ENCODE peak calls at places on chromosome 19, in seven cellular contexts. P is SK-N-SH, X is colonic mucosa, Z is right cardiac atrium, F is Peyer's patch, H is GM23248, J is IMR-90. I is an unnamed sample. For H3K4me1, the result is how much of the 10 kb centered on the place peaks cover.

GRCh38 chr19:56111601-56112312 is 9.3 kb downstream of the ZNF787 start:
- DNase-seq in P (peak), X (peak), Z (peak), F (peak), H (no peak), J (no peak), I (peak)

GRCh38 chr19:45468159-45468651 is 409 bp downstream of the FOSB start:
- DNase-seq in P (no peak), X (peak), Z (peak), F (peak), H (peak), J (no peak), I (peak)

GRCh38 chr19:27746691-27747380 is 1466.1 kb downstream of the UQCRFS1 start:
- DNase-seq in P (peak), X (peak), Z (peak), F (peak), H (peak), J (peak), I (peak)

GRCh38 chr19:57308514-57308913 is 11.8 kb upstream of the ZNF543 start:
- DNase-seq in P (no peak), X (no peak), Z (no peak), F (no peak), H (no peak), J (no peak), I (no peak)

GRCh38 chr19:18502236-18502632 is 19.6 kb downstream of the ELL start:
- DNase-seq in P (no peak), X (no peak), Z (no peak), F (no peak), H (no peak), J (no peak), I (no peak)

GRCh38 chr19:51469162-51469561 is 9.2 kb upstream of the CEACAM18 start:
- DNase-seq in P (no peak), X (no peak), Z (no peak), F (peak), H (no peak), J (no peak), I (no peak)

GRCh38 chr19:50444059-50444458 is 11.4 kb downstream of the MYBPC2 start:
- DNase-seq in P (no peak), X (no peak), Z (no peak), F (no peak), H (no peak), J (no peak), I (no peak)

GRCh38 chr19:46495789-46496099 is at the start of gene PNMA8B:
- DNase-seq in P (peak), X (peak), Z (peak), F (peak), H (peak), J (peak), I (peak)

GRCh38 chr19:44694184-44694579 is 4.8 kb upstream of the CEACAM16 start:
- DNase-seq in P (no peak), X (no peak), Z (no peak), F (no peak), H (peak), J (no peak), I (no peak)

GRCh38 chr19:14061081-14061749 is 661 bp downstream of the PALM3 start:
- DNase-seq in P (peak), X (no peak), Z (no peak), F (no peak), H (peak), J (no peak), I (no peak)
- H3K27ac ChIP-seq in P (no peak), X (no peak), Z (no peak), F (no peak), H (no peak), J (no peak), I (no peak)

GRCh38 chr19:2800506-2800905 is 15.2 kb downstream of the THOP1 start:
- DNase-seq in P (no peak), X (no peak), Z (no peak), F (no peak), H (no peak), J (no peak), I (no peak)
- H3K4me1 ChIP-seq in P (under half), X (under half), Z (under half), F (under half), H (under half), J (under half), I (under half)

DNA sequence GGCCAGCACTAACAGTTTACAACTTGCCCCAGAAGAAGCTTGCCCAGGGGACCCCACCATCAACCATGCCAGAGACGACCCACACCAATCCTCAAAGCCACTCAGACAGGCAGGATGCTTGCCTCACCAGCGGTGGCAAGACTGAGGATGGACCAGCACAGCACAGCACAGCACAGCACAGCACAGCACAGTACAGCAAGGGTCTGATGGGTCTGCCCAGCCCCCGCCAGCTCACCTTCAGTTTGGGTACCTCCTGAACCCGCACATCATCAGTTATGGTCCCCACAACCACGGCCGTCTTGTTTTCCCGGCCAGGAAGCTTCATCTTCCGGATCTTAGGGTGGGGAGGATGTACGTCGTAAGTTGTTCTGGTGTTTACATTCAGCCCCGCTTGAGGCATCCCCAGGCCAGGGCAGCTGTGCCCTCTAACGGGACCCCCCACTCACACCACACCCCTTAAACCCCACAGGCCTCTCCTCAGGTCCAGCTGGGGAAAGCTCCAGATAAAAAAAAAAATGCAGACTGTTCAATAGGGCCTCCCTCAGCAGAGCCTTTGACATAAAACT is 1.7 kb upstream of the FAM83E start:
- DNase-seq in P (no peak), X (peak), Z (no peak), F (no peak), H (no peak), J (no peak), I (no peak)
- H3K4me3 ChIP-seq in P (peak), X (peak), Z (no peak), F (peak), H (peak), J (no peak), I (no peak)

GRCh38 chr19:15015946-15016542 is 33.2 kb upstream of the CASP14 start:
- DNase-seq in P (no peak), X (no peak), Z (no peak), F (no peak), H (peak), J (no peak), I (peak)
- H3K27ac ChIP-seq in P (no peak), X (no peak), Z (no peak), F (no peak), H (no peak), J (no peak), I (no peak)

DNA sequence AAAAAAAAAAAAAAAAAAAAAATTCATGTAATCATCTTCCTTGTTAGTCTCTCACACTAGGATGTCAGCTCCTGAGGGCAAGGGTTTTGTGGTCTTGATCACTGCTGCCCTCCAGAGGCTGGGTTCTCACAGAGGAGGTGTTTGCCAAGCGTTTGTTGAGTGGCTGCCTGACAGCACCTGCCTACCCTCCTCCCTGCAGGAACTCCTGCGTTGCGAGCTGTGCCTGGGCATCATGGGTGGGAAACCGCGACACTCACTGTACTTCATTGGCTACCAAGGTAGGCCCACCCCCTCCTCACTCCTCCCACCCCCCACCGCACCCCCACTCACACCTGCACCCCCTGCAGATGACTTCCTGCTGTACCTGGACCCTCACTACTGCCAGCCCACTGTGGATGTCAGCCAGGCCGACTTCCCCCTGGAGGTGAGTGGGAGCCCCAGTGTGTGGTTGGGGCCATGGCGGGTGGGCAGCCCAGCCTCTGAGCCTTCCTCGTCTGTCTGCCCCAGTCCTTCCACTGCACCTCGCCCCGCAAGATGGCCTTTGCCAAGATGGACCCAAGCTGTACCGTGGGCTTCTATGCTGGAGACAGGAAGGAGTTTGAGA is 8.1 kb downstream of the ATG4D start:
- DNase-seq in P (no peak), X (peak), Z (no peak), F (no peak), H (peak), J (no peak), I (no peak)
- H3K4me1 ChIP-seq in P (under half), X (under half), Z (under half), F (under half), H (under half), J (under half), I (under half)

DNA sequence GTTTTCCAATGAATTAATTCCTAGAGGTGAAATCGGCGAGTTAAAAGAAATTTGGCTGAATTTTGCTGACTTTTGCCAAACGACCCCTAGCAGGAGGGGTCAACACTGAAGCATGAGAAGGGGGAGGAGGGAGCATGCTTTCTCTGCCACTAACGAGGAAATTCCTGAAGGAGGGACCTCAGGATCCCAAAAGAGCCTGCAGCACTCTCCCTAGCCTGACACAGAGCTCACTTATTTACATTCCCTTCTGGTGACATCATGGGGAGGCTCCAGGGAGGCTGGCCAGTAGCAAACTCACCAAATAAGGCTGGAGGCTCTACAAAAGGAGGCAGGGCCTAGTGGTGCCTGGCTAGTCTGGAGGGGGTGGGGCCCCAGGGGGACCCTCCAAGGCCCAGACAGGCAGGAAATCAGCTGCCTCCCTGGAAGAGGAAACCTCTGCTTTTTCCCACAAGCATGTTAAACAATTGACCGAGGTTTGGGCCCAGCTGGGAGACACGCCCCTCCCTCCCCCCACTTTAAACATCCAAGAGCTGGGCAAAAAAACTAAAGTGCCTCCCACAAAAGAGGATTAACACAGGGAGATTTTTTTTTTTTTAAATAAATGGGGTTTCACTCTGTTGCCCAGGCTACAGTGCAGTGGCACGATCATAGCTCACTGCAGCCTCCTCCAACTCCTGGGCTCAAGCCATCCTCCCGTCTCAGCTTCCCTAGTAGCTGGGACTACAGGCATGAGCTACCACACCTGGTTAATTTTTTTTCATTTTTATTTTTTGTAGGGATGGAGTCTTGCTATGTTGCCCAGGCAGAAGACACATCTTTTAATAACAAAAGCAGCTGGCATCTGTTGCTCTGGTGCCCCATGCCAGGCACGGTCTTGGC is 2.1 kb downstream of the DAPK3 start:
- DNase-seq in P (peak), X (peak), Z (peak), F (peak), H (peak), J (peak), I (peak)
- H3K4me3 ChIP-seq in P (peak), X (no peak), Z (no peak), F (peak), H (peak), J (peak), I (no peak)

DNA sequence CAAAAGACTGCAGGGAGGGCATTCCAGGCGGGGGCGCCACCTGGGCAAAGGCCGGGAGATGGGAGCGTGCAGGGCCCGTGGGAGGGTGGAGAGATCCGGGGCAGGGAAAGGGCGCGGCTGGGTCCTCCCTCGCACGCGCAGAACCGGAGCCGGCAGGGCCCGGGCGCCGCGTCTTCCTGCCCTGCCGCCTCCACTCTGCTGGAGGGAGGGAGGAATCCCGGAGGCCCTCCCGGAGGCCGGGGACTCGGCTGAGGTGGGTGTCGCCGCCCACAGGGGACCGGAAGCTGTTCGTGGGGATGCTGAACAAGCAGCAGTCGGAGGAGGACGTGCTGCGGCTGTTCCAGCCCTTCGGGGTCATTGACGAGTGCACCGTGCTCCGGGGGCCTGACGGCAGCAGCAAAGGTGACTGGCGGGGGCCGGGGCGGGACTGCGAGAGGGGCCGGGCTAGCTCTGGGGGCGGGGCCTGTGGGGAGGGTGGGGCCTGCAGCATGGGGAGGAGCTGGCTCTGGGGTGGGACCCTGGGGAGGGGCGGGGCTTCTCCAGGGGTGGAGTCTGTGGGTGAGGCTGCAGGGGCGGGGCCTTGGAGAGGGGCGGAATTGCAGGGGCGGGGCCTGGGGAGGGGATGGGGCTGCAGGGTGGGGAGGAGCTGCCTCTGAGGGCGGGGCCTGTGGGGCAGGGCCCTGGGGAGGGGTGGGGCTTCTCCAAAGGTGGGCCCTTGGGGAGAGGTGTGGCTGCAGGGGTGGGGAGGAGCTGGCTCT is 51.3 kb downstream of the CELF5 start:
- DNase-seq in P (peak), X (peak), Z (peak), F (peak), H (peak), J (peak), I (peak)
- H3K27ac ChIP-seq in P (peak), X (peak), Z (no peak), F (peak), H (no peak), J (no peak), I (no peak)

GRCh38 chr19:41408256-41408655 is 10.6 kb downstream of the BCKDHA start:
- DNase-seq in P (no peak), X (no peak), Z (no peak), F (no peak), H (no peak), J (no peak), I (no peak)

GRCh38 chr19:41411094-41411493 is 13.5 kb downstream of the BCKDHA start:
- DNase-seq in P (no peak), X (no peak), Z (no peak), F (no peak), H (no peak), J (no peak), I (no peak)

GRCh38 chr19:41410655-41411054 is 13.0 kb downstream of the BCKDHA start:
- DNase-seq in P (no peak), X (no peak), Z (no peak), F (no peak), H (no peak), J (no peak), I (no peak)

GRCh38 chr19:41407271-41407670 is 9.7 kb downstream of the BCKDHA start:
- DNase-seq in P (no peak), X (no peak), Z (no peak), F (no peak), H (no peak), J (no peak), I (no peak)

DNA sequence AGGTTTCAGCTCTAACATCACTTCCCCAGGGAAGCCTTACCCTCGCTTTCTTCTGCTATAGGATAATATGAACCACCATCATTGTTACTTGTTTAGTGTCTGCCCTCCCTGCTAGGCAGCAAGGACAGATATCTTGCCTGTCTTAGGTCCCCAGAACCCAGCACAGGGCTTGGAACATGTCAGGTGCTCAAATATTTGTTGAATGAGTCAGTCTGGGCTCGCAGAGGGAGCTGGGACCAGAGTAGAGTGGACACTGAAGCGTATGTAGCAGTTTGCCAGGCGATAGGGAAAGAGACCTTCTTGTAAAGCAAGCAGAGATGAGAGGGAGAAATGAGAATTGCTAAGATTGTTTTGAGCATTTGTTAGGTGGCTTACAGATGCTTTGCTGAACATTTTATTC is 11.7 kb downstream of the BCKDHA start:
- DNase-seq in P (no peak), X (peak), Z (no peak), F (no peak), H (peak), J (peak), I (peak)
- H3K4me1 ChIP-seq in P (under half), X (under half), Z (under half), F (under half), H (under half), J (under half), I (under half)

GRCh38 chr19:29724741-29725140 is 9.7 kb upstream of the C19orf12 start:
- DNase-seq in P (no peak), X (no peak), Z (no peak), F (no peak), H (no peak), J (no peak), I (no peak)

GRCh38 chr19:29727906-29728305 is 12.8 kb upstream of the C19orf12 start:
- DNase-seq in P (no peak), X (no peak), Z (no peak), F (no peak), H (no peak), J (no peak), I (no peak)

GRCh38 chr19:29724102-29724641 is 9.1 kb upstream of the C19orf12 start:
- DNase-seq in P (no peak), X (no peak), Z (no peak), F (no peak), H (peak), J (peak), I (no peak)
- H3K4me3 ChIP-seq in P (no peak), X (peak), Z (peak), F (peak), H (peak), J (no peak), I (no peak)

GRCh38 chr19:5947435-5947834 is 30.5 kb downstream of the RANBP3 start:
- DNase-seq in P (no peak), X (no peak), Z (peak), F (peak), H (peak), J (peak), I (no peak)
- H3K27ac ChIP-seq in P (no peak), X (peak), Z (peak), F (peak), H (peak), J (peak), I (no peak)

I was measured in SJCRH30.